ENCODE peak calls at places on chromosomes 11 and 22, in four cellular contexts. S, G, V and L are unnamed samples.

GRCh38 chr11:6653656-6654055 is 2.0 kb downstream of the DCHS1 start:
- DNase-seq in S (no peak), G (no peak), V (no peak), L (no peak)

GRCh38 chr22:16960884-16961249 is 47.2 kb downstream of the GAB4 start:
- DNase-seq in S (peak), G (no peak), V (no peak), L (no peak)

GRCh38 chr11:25890626-25891250 is 441.2 kb upstream of the ANO3 start:
- DNase-seq in S (no peak), G (no peak), V (no peak), L (no peak)

GRCh38 chr11:61963282-61964057 is 4.0 kb downstream of the FTH1 start:
- DNase-seq in S (no peak), G (no peak), V (peak), L (no peak)

GRCh38 chr22:37769056-37769455 is 38.7 kb upstream of the GCAT start:
- DNase-seq in S (no peak), G (no peak), V (no peak), L (no peak)

GRCh38 chr11:76672431-76673163 is 2.0 kb upstream of the LRRC32 start:
- DNase-seq in S (peak), G (no peak), V (no peak), L (no peak)

GRCh38 chr11:120515186-120515723 is 3.7 kb downstream of the GRIK4 start:
- DNase-seq in S (no peak), G (no peak), V (no peak), L (no peak)

GRCh38 chr11:36360833-36361232 is 64.7 kb downstream of the PRR5L start:
- DNase-seq in S (no peak), G (no peak), V (no peak), L (no peak)

GRCh38 chr22:48563118-48563965 is 1264.3 kb downstream of the BRD1 start:
- DNase-seq in S (no peak), G (no peak), V (no peak), L (no peak)

GRCh38 chr22:17576475-17576874 is 13.2 kb downstream of the SLC25A18 start:
- DNase-seq in S (no peak), G (peak), V (no peak), L (peak)

GRCh38 chr11:62980133-62980760 is 4.5 kb downstream of the SLC22A6 start:
- DNase-seq in S (no peak), G (no peak), V (no peak), L (no peak)

GRCh38 chr11:127074151-127074761 is 73.7 kb upstream of the KIRREL3 start:
- DNase-seq in S (no peak), G (peak), V (peak), L (peak)

GRCh38 chr22:23357028-23357427 is 176.7 kb downstream of the BCR start:
- DNase-seq in S (no peak), G (no peak), V (no peak), L (no peak)

GRCh38 chr22:50067244-50067643 is 9.1 kb upstream of the TTLL8 start:
- DNase-seq in S (no peak), G (no peak), V (no peak), L (no peak)

GRCh38 chr11:2432628-2433071 is 11.7 kb downstream of the TRPM5 start:
- DNase-seq in S (no peak), G (no peak), V (no peak), L (no peak)

GRCh38 chr11:2098691-2099522 is 40.3 kb downstream of the IGF2 start:
- DNase-seq in S (no peak), G (no peak), V (no peak), L (no peak)

GRCh38 chr11:120539681-120540369 is 28.3 kb downstream of the GRIK4 start:
- DNase-seq in S (no peak), G (peak), V (no peak), L (peak)

GRCh38 chr11:126317681-126318641 is 14.1 kb downstream of the DCPS start:
- DNase-seq in S (peak), G (no peak), V (peak), L (no peak)

GRCh38 chr11:46390331-46391171 is 1.0 kb downstream of the CHRM4 start:
- DNase-seq in S (no peak), G (no peak), V (peak), L (no peak)

GRCh38 chr11:96113100-96113710 is 189.3 kb upstream of the MTMR2 start:
- DNase-seq in S (no peak), G (no peak), V (no peak), L (no peak)

GRCh38 chr11:106854429-106854828 is 163.8 kb downstream of the GUCY1A2 start:
- DNase-seq in S (no peak), G (no peak), V (no peak), L (no peak)

GRCh38 chr22:24225044-24225601 is 19.8 kb downstream of the GGT5 start:
- DNase-seq in S (no peak), G (no peak), V (no peak), L (no peak)

GRCh38 chr11:104799251-104799650 is 99.0 kb downstream of the CASP12 start:
- DNase-seq in S (no peak), G (no peak), V (no peak), L (no peak)

GRCh38 chr11:117696489-117696888 is 100.5 kb downstream of the DSCAML1 start:
- DNase-seq in S (no peak), G (no peak), V (no peak), L (no peak)

GRCh38 chr22:24510694-24511625 is 15.8 kb downstream of the UPB1 start:
- DNase-seq in S (no peak), G (no peak), V (no peak), L (no peak)

GRCh38 chr22:37623075-37624016 is 14.7 kb downstream of the GGA1 start:
- DNase-seq in S (peak), G (peak), V (peak), L (no peak)

GRCh38 chr11:123406441-123407123 is 23.5 kb upstream of the GRAMD1B start:
- DNase-seq in S (no peak), G (no peak), V (no peak), L (no peak)

GRCh38 chr22:45511847-45512261 is 9.2 kb downstream of the FBLN1 start:
- DNase-seq in S (no peak), G (no peak), V (no peak), L (no peak)

GRCh38 chr11:70732493-70733206 is 334.3 kb downstream of the CTTN start:
- DNase-seq in S (no peak), G (no peak), V (no peak), L (no peak)

GRCh38 chr11:105903113-105903512 is 118.9 kb downstream of the MSANTD4 start:
- DNase-seq in S (no peak), G (no peak), V (no peak), L (no peak)

GRCh38 chr11:9385288-9385902 is 943 bp downstream of the IPO7 start:
- DNase-seq in S (no peak), G (peak), V (no peak), L (no peak)

GRCh38 chr11:130485983-130486970 is 37.8 kb downstream of the ADAMTS15 start:
- DNase-seq in S (no peak), G (no peak), V (no peak), L (no peak)

GRCh38 chr11:86484164-86484794 is 109.6 kb downstream of the CCDC81 start:
- DNase-seq in S (no peak), G (peak), V (peak), L (no peak)

GRCh38 chr11:73237471-73238290 is 19.6 kb downstream of the P2RY2 start:
- DNase-seq in S (no peak), G (no peak), V (no peak), L (no peak)

GRCh38 chr11:47280099-47280498 is 10.2 kb downstream of the MADD start:
- DNase-seq in S (no peak), G (no peak), V (no peak), L (no peak)

GRCh38 chr22:46747646-46748045 is 9.6 kb upstream of the CERK start:
- DNase-seq in S (no peak), G (no peak), V (no peak), L (no peak)

GRCh38 chr11:19832166-19832750 is 119.6 kb downstream of the NAV2 start:
- DNase-seq in S (no peak), G (no peak), V (no peak), L (no peak)

GRCh38 chr22:44821741-44822425 is 69.5 kb downstream of the ARHGAP8 start:
- DNase-seq in S (no peak), G (no peak), V (no peak), L (no peak)

GRCh38 chr11:125165664-125166346 is 1.3 kb downstream of the PKNOX2 start:
- DNase-seq in S (no peak), G (peak), V (no peak), L (no peak)
- H3K27ac ChIP-seq in S (no peak), G (no peak), V (no peak), L (no peak)

GRCh38 chr22:42366815-42367581 is 65.2 kb downstream of the NFAM1 start:
- DNase-seq in S (no peak), G (no peak), V (no peak), L (no peak)
- H3K27ac ChIP-seq in S (no peak), G (peak), V (no peak), L (no peak)

GRCh38 chr22:31211504-31211861 is 615 bp upstream of the LIMK2 start:
- DNase-seq in S (no peak), G (no peak), V (no peak), L (no peak)

GRCh38 chr22:31211862-31212730 is at the start of gene LIMK2:
- DNase-seq in S (peak), G (peak), V (peak), L (no peak)

GRCh38 chr22:31210830-31211503 is 1.1 kb upstream of the LIMK2 start:
- DNase-seq in S (peak), G (no peak), V (no peak), L (no peak)

GRCh38 chr22:31212783-31213626 is 907 bp downstream of the LIMK2 start:
- DNase-seq in S (no peak), G (no peak), V (no peak), L (no peak)

DNA sequence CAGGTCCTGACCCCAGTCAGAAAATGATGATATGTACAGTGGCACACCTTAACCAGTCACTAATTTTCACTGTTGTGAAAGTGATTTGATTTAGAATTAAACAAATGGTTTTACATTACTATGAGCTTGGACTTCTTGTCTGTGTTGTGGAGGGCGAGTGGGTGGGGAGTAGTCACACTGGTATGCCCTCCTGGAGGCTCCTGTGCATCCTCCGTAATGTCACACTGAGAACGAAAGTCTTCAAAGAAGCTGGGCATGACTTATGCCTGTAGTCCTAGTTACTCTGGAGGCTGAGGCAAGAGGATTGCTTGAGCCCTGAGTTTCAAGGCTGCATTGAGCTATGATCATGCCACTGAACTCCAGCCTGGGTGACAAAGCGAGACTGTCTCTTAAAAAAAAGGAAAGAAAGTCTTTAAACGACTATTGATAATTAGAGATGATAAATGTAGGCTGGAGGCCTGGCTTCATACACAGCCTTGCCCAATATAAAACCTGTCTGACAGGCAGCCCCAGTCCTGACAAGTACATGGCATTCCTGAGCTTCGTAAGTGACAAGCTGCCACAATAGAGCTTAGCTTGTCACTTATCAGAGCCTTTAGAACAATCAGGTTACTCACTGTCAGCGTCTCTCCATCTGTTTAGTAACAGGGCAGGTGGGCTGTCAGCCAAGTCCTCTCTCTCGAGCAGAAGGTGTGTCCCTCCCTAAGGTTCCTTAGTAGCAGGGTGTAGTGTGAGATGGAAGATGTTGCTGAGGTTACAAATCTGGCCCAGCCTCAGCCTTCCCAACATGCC is 5.0 kb upstream of the LIMK2 start:
- DNase-seq in S (no peak), G (peak), V (no peak), L (peak)
- H3K27ac ChIP-seq in S (no peak), G (peak), V (no peak), L (peak)

DNA sequence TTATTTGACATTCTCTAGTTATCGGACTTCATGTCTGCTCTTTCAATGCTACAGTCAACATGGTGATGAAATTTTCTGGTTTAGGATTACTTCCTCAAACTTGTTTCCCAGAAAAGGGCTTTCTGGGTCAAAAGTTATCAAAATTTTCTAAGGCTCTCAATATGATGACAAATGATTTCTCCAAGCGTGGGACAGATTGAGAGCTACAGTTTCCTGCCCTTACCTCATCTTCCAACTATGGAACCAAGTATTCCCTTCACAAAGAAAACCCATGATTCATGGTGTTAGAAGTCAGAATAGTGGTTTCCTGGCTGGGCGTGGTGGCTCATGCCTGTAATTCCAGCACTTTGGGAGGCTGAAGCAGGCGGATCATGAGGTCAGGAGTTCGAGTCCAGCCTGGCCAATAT is 17.8 kb downstream of the MYO18B start:
- DNase-seq in S (no peak), G (peak), V (peak), L (peak)
- H3K27ac ChIP-seq in S (no peak), G (peak), V (peak), L (peak)

GRCh38 chr11:65806972-65807371 is 20.1 kb downstream of the OVOL1 start:
- DNase-seq in S (no peak), G (no peak), V (no peak), L (no peak)

GRCh38 chr11:65808744-65809341 is 22.0 kb downstream of the OVOL1 start:
- DNase-seq in S (no peak), G (no peak), V (no peak), L (no peak)

GRCh38 chr11:65801153-65801987 is 14.5 kb downstream of the OVOL1 start:
- DNase-seq in S (no peak), G (no peak), V (no peak), L (no peak)

GRCh38 chr11:65802841-65803240 is 16.0 kb downstream of the OVOL1 start:
- DNase-seq in S (no peak), G (no peak), V (no peak), L (no peak)

GRCh38 chr11:65803797-65804492 is 17.1 kb downstream of the OVOL1 start:
- DNase-seq in S (no peak), G (no peak), V (no peak), L (no peak)
- H3K27ac ChIP-seq in S (no peak), G (no peak), V (no peak), L (no peak)

GRCh38 chr11:69158301-69159152 is 2.8 kb downstream of the SMIM38 start:
- DNase-seq in S (no peak), G (no peak), V (no peak), L (no peak)

GRCh38 chr11:69159153-69159850 is 3.6 kb downstream of the SMIM38 start:
- DNase-seq in S (no peak), G (no peak), V (no peak), L (no peak)

GRCh38 chr11:69157156-69157821 is 1.6 kb downstream of the SMIM38 start:
- DNase-seq in S (no peak), G (no peak), V (peak), L (no peak)

GRCh38 chr11:69156673-69157155 is 979 bp downstream of the SMIM38 start:
- DNase-seq in S (no peak), G (no peak), V (no peak), L (no peak)

DNA sequence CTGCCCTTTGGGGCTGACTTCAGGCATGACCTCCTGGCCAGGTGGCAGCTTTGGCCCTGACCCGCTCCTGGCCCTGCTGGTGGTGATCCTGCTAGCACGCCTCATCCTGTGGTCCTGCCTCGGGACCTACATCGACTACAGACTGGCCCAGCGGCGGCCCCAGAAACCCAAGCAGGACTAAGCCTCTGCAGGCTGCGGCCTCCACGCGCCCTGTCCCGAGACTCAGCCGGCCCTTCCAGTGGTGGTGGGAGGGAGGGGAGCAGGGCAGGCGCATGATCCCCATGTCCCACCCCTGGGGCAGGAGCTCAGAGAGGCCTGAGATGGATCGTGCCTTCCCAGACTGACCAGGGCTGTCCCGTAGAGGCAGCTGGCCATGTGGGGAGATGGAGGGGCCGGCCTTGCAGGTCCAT is 2.1 kb downstream of the SMIM38 start:
- DNase-seq in S (no peak), G (no peak), V (no peak), L (no peak)
- H3K27ac ChIP-seq in S (no peak), G (no peak), V (peak), L (no peak)